ENCODE peak calls at places on chromosomes 12 and 14, in ten cellular contexts. E, C, U, F, R, G, O, J, W and Y are unnamed samples.

GRCh38 chr14:20714593-20715250 is 26.2 kb downstream of the ANG start:
- DNase-seq in E (no peak), C (no peak), U (no peak), F (peak; percentile 91), R (no peak), G (peak; percentile 17), O (no peak), J (peak; percentile 77), W (no peak), Y (no peak)

GRCh38 chr14:73752297-73752992 is 38.3 kb upstream of the PNMA1 start:
- DNase-seq in E (no peak), C (no peak), U (no peak), F (no peak), R (peak; percentile 18), G (peak; percentile 89), O (no peak), J (peak; percentile 90), W (peak; percentile 55), Y (no peak)

GRCh38 chr12:108374596-108375320 is 35.6 kb upstream of the CMKLR1 start:
- DNase-seq in E (no peak), C (no peak), U (no peak), F (no peak), R (no peak), G (no peak), O (no peak), J (no peak), W (no peak), Y (no peak)

GRCh38 chr12:124938066-124938465 is 23.6 kb upstream of the UBC start:
- DNase-seq in E (no peak), C (no peak), U (no peak), F (no peak), R (no peak), G (no peak), O (no peak), J (no peak), W (no peak), Y (peak; percentile 38)

GRCh38 chr12:70176290-70176689 is 66.9 kb upstream of the CNOT2 start:
- DNase-seq in E (no peak), C (no peak), U (no peak), F (no peak), R (no peak), G (no peak), O (no peak), J (no peak), W (no peak), Y (no peak)

GRCh38 chr14:100694579-100695422 is 31.9 kb upstream of the DLK1 start:
- DNase-seq in E (no peak), C (no peak), U (no peak), F (no peak), R (no peak), G (no peak), O (no peak), J (no peak), W (no peak), Y (no peak)

GRCh38 chr12:55931317-55931779 is 386 bp downstream of the DGKA start:
- DNase-seq in E (no peak), C (no peak), U (no peak), F (no peak), R (no peak), G (no peak), O (no peak), J (peak; percentile 40), W (no peak), Y (no peak)

GRCh38 chr12:3453947-3454675 is 36.9 kb upstream of the PRMT8 start:
- DNase-seq in E (no peak), C (no peak), U (no peak), F (no peak), R (no peak), G (peak; percentile 92), O (no peak), J (no peak), W (no peak), Y (no peak)

GRCh38 chr12:85363382-85364190 is 83.6 kb downstream of the ALX1 start:
- DNase-seq in E (no peak), C (no peak), U (no peak), F (no peak), R (no peak), G (no peak), O (no peak), J (no peak), W (no peak), Y (no peak)

GRCh38 chr14:32244404-32244803 is 41.3 kb upstream of the RNU6-8 start:
- DNase-seq in E (no peak), C (no peak), U (no peak), F (no peak), R (peak; percentile 7), G (peak; percentile 15), O (no peak), J (no peak), W (no peak), Y (no peak)

GRCh38 chr14:72543325-72543724 is 350.6 kb downstream of the DPF3 start:
- DNase-seq in E (no peak), C (no peak), U (no peak), F (no peak), R (no peak), G (no peak), O (no peak), J (no peak), W (no peak), Y (no peak)

GRCh38 chr12:94150483-94151225 is 2.3 kb downstream of the PLXNC1 start:
- DNase-seq in E (peak; percentile 41), C (no peak), U (no peak), F (no peak), R (peak; percentile 55), G (no peak), O (peak; percentile 48), J (peak; percentile 37), W (peak; percentile 45), Y (no peak)

GRCh38 chr12:109430244-109430643 is 46.9 kb downstream of the KCTD10 start:
- DNase-seq in E (no peak), C (no peak), U (no peak), F (no peak), R (no peak), G (no peak), O (no peak), J (no peak), W (no peak), Y (no peak)

GRCh38 chr14:58082491-58083098 is 69.4 kb downstream of the ARMH4 start:
- DNase-seq in E (no peak), C (no peak), U (peak; percentile 47), F (no peak), R (no peak), G (peak; percentile 90), O (no peak), J (no peak), W (peak; percentile 42), Y (no peak)

GRCh38 chr12:116933101-116933500 is 22.4 kb downstream of the FBXW8 start:
- DNase-seq in E (no peak), C (no peak), U (no peak), F (no peak), R (no peak), G (no peak), O (no peak), J (no peak), W (no peak), Y (no peak)

GRCh38 chr12:53065975-53066593 is 13.1 kb downstream of the SPRYD3 start:
- DNase-seq in E (peak; percentile 83), C (peak; percentile 29), U (no peak), F (peak; percentile 86), R (peak; percentile 84), G (peak; percentile 83), O (peak; percentile 56), J (peak; percentile 86), W (peak; percentile 92), Y (peak; percentile 67)

GRCh38 chr12:22415342-22416309 is 81.1 kb upstream of the ST8SIA1 start:
- DNase-seq in E (no peak), C (no peak), U (peak; percentile 53), F (no peak), R (no peak), G (peak; percentile 9), O (no peak), J (no peak), W (no peak), Y (no peak)

GRCh38 chr12:46461907-46462605 is 89.5 kb upstream of the SLC38A2 start:
- DNase-seq in E (no peak), C (no peak), U (no peak), F (no peak), R (no peak), G (no peak), O (no peak), J (no peak), W (no peak), Y (no peak)

GRCh38 chr14:62001988-62002387 is 239.8 kb downstream of the SNAPC1 start:
- DNase-seq in E (no peak), C (no peak), U (no peak), F (no peak), R (no peak), G (peak; percentile 10), O (no peak), J (no peak), W (no peak), Y (no peak)

GRCh38 chr12:16473610-16474326 is 126.3 kb downstream of the MGST1 start:
- DNase-seq in E (no peak), C (no peak), U (peak; percentile 4), F (no peak), R (no peak), G (no peak), O (no peak), J (no peak), W (no peak), Y (no peak)

GRCh38 chr12:49233842-49234526 is 30.9 kb upstream of the TUBA1C start:
- DNase-seq in E (no peak), C (no peak), U (no peak), F (peak; percentile 70), R (peak; percentile 28), G (no peak), O (peak; percentile 13), J (peak; percentile 58), W (no peak), Y (no peak)

GRCh38 chr14:101006008-101006407 is 102.5 kb upstream of the RTL1 start:
- DNase-seq in E (no peak), C (no peak), U (no peak), F (no peak), R (no peak), G (no peak), O (no peak), J (no peak), W (no peak), Y (no peak)

GRCh38 chr14:57317248-57317833 is 48.6 kb downstream of the AP5M1 start:
- DNase-seq in E (peak; percentile 81), C (peak; percentile 42), U (peak; percentile 45), F (peak; percentile 71), R (peak; percentile 67), G (peak; percentile 72), O (peak; percentile 56), J (peak; percentile 42), W (peak; percentile 73), Y (peak; percentile 77)

GRCh38 chr14:52014601-52015267 is 25.4 kb downstream of the RTRAF start:
- DNase-seq in E (no peak), C (no peak), U (no peak), F (no peak), R (no peak), G (no peak), O (no peak), J (peak; percentile 78), W (no peak), Y (no peak)

GRCh38 chr14:106605548-106606448 is 1079.4 kb downstream of the TMEM121 start:
- DNase-seq in E (no peak), C (peak; percentile 44), U (no peak), F (no peak), R (peak; percentile 81), G (no peak), O (peak; percentile 71), J (no peak), W (peak; percentile 13), Y (peak; percentile 82)

GRCh38 chr14:102503576-102504224 is 5.9 kb downstream of the ANKRD9 start:
- DNase-seq in E (no peak), C (no peak), U (no peak), F (no peak), R (no peak), G (no peak), O (no peak), J (peak; percentile 63), W (no peak), Y (no peak)

GRCh38 chr12:75954076-75954475 is 77.5 kb downstream of the PHLDA1 start:
- DNase-seq in E (no peak), C (no peak), U (peak; percentile 95), F (no peak), R (no peak), G (peak; percentile 95), O (no peak), J (no peak), W (peak; percentile 24), Y (no peak)

GRCh38 chr14:75401356-75401755 is 26.5 kb upstream of the JDP2 start:
- DNase-seq in E (no peak), C (no peak), U (peak; percentile 32), F (peak; percentile 81), R (no peak), G (no peak), O (no peak), J (peak; percentile 52), W (peak; percentile 61), Y (no peak)